ENCODE peak calls at places on chromosomes 6 and 20, in five cellular contexts. E is AG04450, Y is bronchial epithelial cell, X is fibroblast of lung, R is A549. H is an unnamed sample.

GRCh38 chr20:45826381-45827019 is 612 bp downstream of the TNNC2 start:
- DNase-seq in E (no peak), X (no peak), Y (no peak), R (no peak), H (peak)

GRCh38 chr20:5195655-5196054 is 68.8 kb downstream of the CDS2 start:
- DNase-seq in Y (peak), E (no peak), X (peak), R (no peak), H (peak)

GRCh38 chr20:10667560-10668167 is 6.1 kb downstream of the JAG1 start:
- DNase-seq in X (no peak), Y (peak), E (no peak), R (no peak), H (no peak)

GRCh38 chr20:51966296-51966971 is 164.1 kb upstream of the SALL4 start:
- DNase-seq in Y (peak), E (no peak), R (peak), X (peak), H (peak)

GRCh38 chr20:35315199-35316020 is 23.2 kb upstream of the FAM83C start:
- DNase-seq in Y (no peak), R (no peak), E (no peak), X (no peak), H (peak)

GRCh38 chr20:12112089-12112474 is 194.4 kb downstream of the BTBD3 start:
- DNase-seq in R (no peak), Y (peak), E (no peak), X (no peak), H (no peak)

GRCh38 chr6:89966250-89966588 is 72.0 kb downstream of the GJA10 start:
- DNase-seq in R (no peak), Y (no peak), E (no peak), X (no peak), H (no peak)

GRCh38 chr20:57372581-57373350 is 18.4 kb upstream of the RBM38 start:
- DNase-seq in X (no peak), R (no peak), E (no peak), Y (no peak), H (no peak)

GRCh38 chr6:48733581-48733980 is 622.6 kb upstream of the PTCHD4 start:
- DNase-seq in E (no peak), X (peak), R (no peak), Y (peak), H (no peak)

GRCh38 chr6:27650620-27651370 is 177.9 kb upstream of the ZNF184 start:
- DNase-seq in E (no peak), R (peak), X (peak), Y (peak), H (no peak)

GRCh38 chr6:18363746-18364145 is 23.4 kb upstream of the RNF144B start:
- DNase-seq in E (no peak), R (no peak), Y (no peak), X (peak), H (no peak)

GRCh38 chr6:134599079-134599478 is 281.2 kb upstream of the SGK1 start:
- DNase-seq in R (no peak), Y (no peak), X (no peak), E (no peak), H (no peak)

GRCh38 chr6:39543950-39544349 is 181.3 kb downstream of the KIF6 start:
- DNase-seq in E (no peak), R (no peak), Y (no peak), X (peak), H (no peak)

GRCh38 chr6:12275084-12275483 is 15.1 kb upstream of the EDN1 start:
- DNase-seq in Y (no peak), E (no peak), R (peak), X (peak), H (peak)

GRCh38 chr6:158414900-158415299 is 102.6 kb downstream of the TULP4 start:
- DNase-seq in E (peak), X (peak), Y (peak), R (no peak), H (peak)

GRCh38 chr6:150229775-150230561 is 87.1 kb downstream of the PPP1R14C start:
- DNase-seq in X (peak), Y (peak), E (no peak), R (no peak), H (peak)

GRCh38 chr6:4849214-4849613 is 73.0 kb downstream of the CDYL start:
- DNase-seq in E (no peak), X (peak), R (no peak), Y (no peak), H (no peak)

GRCh38 chr6:153117986-153118886 is 12.8 kb downstream of the RGS17 start:
- DNase-seq in E (peak), R (peak), X (peak), Y (peak), H (peak)

GRCh38 chr20:48739395-48740268 is 88.2 kb downstream of the PREX1 start:
- DNase-seq in R (no peak), E (no peak), Y (no peak), X (no peak), H (peak)

GRCh38 chr6:149248688-149249369 is 68.7 kb upstream of the TAB2 start:
- DNase-seq in Y (peak), X (no peak), R (peak), E (no peak), H (no peak)

GRCh38 chr6:82553863-82554531 is 190.4 kb downstream of the TPBG start:
- DNase-seq in E (no peak), X (no peak), Y (no peak), R (no peak), H (no peak)
- TF ChIP-seq CTCF in E (no peak), X (no peak), Y (no peak), R (no peak), H (no peak)

DNA sequence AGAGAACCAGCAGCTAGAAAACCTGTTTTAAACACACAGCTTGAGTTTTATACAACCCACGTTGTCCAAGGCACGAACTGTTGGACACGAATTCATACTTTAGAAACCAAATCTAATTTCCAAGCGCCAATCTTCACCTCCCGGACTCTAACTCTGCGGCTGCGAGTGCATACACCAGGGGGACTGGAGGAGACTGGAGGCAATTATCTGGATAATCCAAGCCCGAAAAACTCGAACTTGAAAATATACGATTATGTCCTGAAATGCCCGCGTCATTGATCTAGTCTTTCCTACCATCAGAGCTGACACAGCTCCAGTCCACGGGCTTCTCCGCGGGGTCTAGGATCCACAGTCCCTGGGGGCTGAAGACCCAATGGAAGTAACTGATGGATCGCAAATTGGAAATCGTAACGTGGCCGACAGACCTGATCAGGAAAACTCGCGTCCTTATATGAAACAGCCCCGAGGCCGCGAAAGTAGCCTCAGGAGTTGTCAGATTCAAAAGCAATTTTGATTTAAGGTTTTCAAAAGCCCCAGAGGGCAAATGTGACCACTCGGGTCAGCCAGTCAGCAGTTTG is 809 bp upstream of the HEY2 start:
- DNase-seq in R (no peak), X (peak), Y (peak), E (no peak), H (peak)
- H3K4me3 ChIP-seq in R (peak), X (peak), Y (peak), E (peak), H (peak)

DNA sequence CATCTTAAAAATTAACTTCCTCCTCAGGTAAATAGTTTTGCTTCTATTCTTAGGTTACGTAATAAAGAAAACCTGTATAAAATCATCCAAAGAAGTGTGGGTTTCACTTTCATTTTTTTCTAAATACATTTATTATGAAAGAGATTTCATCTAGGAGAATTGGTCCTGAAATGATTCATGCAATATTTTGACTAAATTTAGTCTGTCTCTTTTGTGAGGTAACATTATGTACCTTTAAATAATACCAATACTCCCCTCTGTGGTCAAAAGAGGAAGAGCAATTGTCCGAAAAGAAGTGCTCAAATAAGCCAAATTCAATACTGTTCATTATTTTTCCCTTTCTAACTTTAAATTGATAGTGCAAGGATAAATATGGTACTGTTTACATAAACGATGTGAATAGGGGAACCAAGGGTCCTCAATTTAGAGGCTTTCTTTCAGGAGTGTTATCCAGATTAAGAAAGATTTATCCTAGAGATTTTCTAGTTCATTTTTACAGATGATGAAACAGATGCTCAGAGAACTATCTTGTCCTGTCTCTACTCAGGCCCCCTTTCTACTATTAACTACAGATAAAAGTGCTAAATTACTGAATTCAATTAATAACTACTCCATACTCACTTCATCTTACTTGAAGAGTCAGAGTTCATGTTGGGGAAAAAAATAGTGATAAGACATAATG is 26.2 kb downstream of the CYP39A1 start:
- DNase-seq in E (no peak), R (peak), Y (peak), X (no peak), H (peak)
- TF ChIP-seq CTCF in E (peak), R (peak), Y (peak), X (peak), H (peak)

DNA sequence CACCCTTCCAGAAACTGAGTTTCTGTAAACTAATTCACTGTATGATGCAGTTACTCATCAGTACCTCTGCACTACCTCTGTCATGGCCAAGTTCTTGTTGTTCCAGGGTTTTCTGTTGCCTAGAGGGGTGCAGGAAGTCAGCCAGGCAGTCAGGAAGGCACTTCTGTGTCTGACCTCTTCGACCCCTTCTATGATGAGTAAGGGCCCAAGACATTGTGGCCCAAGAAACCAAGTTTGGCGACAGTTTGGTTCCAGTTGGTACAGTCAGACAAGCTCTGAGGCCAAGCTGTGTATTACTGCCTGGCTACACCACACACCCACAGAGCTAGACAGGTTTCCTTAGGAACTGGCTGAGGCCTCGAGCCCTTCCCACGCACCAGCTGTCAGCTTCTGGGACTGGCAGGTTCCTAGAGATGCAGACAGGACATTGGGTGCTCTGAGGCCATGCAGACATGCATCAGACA is 41.2 kb downstream of the TRAF3IP2 start:
- DNase-seq in X (peak), R (no peak), Y (peak), E (no peak), H (peak)
- H3K4me3 ChIP-seq in X (no peak), R (no peak), Y (no peak), E (no peak), H (no peak)

H was measured in AG10803.